ENCODE peak calls at places on chromosomes 7 and 10, in five cellular contexts. M is tibial artery, I is neuronal stem cell, D is GM23338, F is transverse colon. N is an unnamed sample. For H3K36me3, the result is how much of the 10 kb centered on the place peaks cover.

GRCh38 chr10:72011468-72011867 is 47.3 kb downstream of the CHST3 start:
- DNase-seq in M (no peak), I (no peak), D (no peak), F (no peak), N (no peak)

GRCh38 chr10:78875932-78876331 is 192.8 kb upstream of the ZMIZ1 start:
- DNase-seq in M (no peak), I (no peak), D (no peak), F (no peak), N (peak)

GRCh38 chr7:115802415-115802814 is 228.1 kb downstream of the TFEC start:
- DNase-seq in M (no peak), I (no peak), D (no peak), F (no peak), N (no peak)

GRCh38 chr10:133372507-133372906 is 647 bp downstream of the ECHS1 start:
- DNase-seq in M (no peak), I (no peak), D (no peak), F (peak), N (no peak)

GRCh38 chr7:116211913-116212596 is 1.7 kb downstream of the TES start:
- DNase-seq in M (no peak), I (no peak), D (no peak), F (no peak), N (no peak)

GRCh38 chr7:73717025-73717807 is 2.3 kb downstream of the STX1A start:
- DNase-seq in M (no peak), I (no peak), D (no peak), F (no peak), N (no peak)

GRCh38 chr7:111329367-111330234 is 232.7 kb downstream of the IMMP2L start:
- DNase-seq in M (no peak), I (no peak), D (peak), F (no peak), N (no peak)

GRCh38 chr10:98344589-98345038 is 70.4 kb downstream of the PYROXD2 start:
- DNase-seq in M (peak), I (no peak), D (no peak), F (peak), N (peak)

GRCh38 chr10:58027431-58027830 is 240.3 kb downstream of the IPMK start:
- DNase-seq in M (no peak), I (no peak), D (no peak), F (no peak), N (no peak)

GRCh38 chr7:504221-505081 is 15.2 kb downstream of the PDGFA start:
- DNase-seq in M (peak), I (no peak), D (no peak), F (peak), N (no peak)

GRCh38 chr10:124560377-124560776 is 98.8 kb downstream of the LHPP start:
- DNase-seq in M (peak), I (no peak), D (no peak), F (peak), N (no peak)

GRCh38 chr10:117165557-117166419 is 27.7 kb upstream of the VAX1 start:
- DNase-seq in M (peak), I (peak), D (peak), F (peak), N (peak)

GRCh38 chr7:7720193-7720592 is 1.8 kb upstream of the RPA3 start:
- DNase-seq in M (no peak), I (no peak), D (no peak), F (no peak), N (no peak)

GRCh38 chr10:71435571-71436267 is 39.0 kb downstream of the CDH23 start:
- DNase-seq in M (no peak), I (no peak), D (no peak), F (peak), N (no peak)

GRCh38 chr7:101927389-101928306 is 110.2 kb downstream of the CUX1 start:
- DNase-seq in M (no peak), I (no peak), D (peak), F (no peak), N (no peak)

GRCh38 chr10:58851606-58852005 is 324.8 kb upstream of the PHYHIPL start:
- DNase-seq in M (no peak), I (no peak), D (no peak), F (no peak), N (no peak)

GRCh38 chr7:84159435-84159834 is 35.2 kb downstream of the SEMA3A start:
- DNase-seq in M (no peak), I (no peak), D (no peak), F (no peak), N (no peak)

GRCh38 chr10:8758029-8758428 is 703.5 kb downstream of the GATA3 start:
- DNase-seq in M (no peak), I (no peak), D (no peak), F (no peak), N (no peak)

GRCh38 chr10:130466271-130466997 is 330.2 kb downstream of the GLRX3 start:
- DNase-seq in M (peak), I (no peak), D (no peak), F (no peak), N (no peak)

GRCh38 chr10:123565691-123566660 is 100.2 kb upstream of the GPR26 start:
- DNase-seq in M (no peak), I (no peak), D (no peak), F (no peak), N (no peak)

GRCh38 chr7:112001089-112001826 is 204.9 kb downstream of the DOCK4 start:
- DNase-seq in M (no peak), I (no peak), D (no peak), F (no peak), N (no peak)

GRCh38 chr7:42071372-42072261 is 165.4 kb downstream of the GLI3 start:
- DNase-seq in M (no peak), I (no peak), D (peak), F (no peak), N (no peak)

GRCh38 chr10:42982886-42983594 is 93.8 kb upstream of the RET start:
- DNase-seq in M (no peak), I (no peak), D (no peak), F (peak), N (no peak)

GRCh38 chr10:63094405-63094804 is 38.7 kb upstream of the NRBF2 start:
- DNase-seq in M (no peak), I (no peak), D (no peak), F (no peak), N (no peak)

GRCh38 chr10:1737222-1738061 is at the start of gene ADARB2:
- DNase-seq in M (no peak), I (peak), D (peak), F (no peak), N (no peak)

DNA sequence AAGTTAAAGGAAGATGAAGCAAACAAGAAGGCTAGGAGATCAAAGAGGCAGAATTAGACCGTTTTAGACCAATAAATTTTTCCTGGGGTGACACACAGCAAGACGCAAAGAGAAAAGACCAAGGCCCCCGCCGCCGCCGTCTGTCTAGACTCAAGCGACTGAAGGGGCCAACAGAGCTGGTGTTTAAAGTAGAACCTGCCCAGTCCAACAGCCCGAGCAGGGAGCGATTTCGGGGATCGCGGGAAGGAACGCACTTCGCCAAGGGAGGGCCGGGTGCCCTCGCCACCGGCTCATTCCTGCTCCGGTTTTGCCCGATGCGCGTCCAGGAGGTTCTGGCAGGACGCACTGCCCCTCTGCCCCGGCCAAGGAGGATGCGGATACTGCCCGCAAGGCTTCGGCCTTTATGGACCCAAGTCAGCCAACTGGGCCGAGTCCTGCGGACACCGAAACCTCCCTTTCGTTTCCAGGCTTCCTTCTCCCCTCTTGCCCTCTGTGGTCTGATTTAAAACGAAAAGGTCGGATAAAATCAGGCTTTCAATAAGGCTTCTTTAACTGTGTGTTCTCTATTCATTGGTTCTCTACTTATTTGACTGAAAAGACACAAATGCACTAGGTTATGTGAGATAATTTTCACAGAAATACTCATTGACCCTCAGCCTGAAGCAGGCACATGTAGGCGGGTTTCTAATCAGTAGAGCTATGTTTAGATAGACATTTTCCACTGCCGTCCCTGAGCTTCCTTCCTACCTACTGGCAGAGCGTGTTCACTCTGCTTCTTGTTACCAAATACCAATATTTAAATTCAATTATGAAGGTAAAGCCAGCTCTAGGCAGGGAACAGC is 2.2 kb upstream of the HOXA7 start:
- DNase-seq in M (peak), I (no peak), D (peak), F (peak), N (no peak)
- H3K36me3 ChIP-seq in M (under half), I (under half), D (under half), F (under half), N (under half)

GRCh38 chr7:105345003-105345402 is 43.7 kb downstream of the SRPK2 start:
- DNase-seq in M (no peak), I (no peak), D (no peak), F (no peak), N (no peak)
- H3K36me3 ChIP-seq in M (under half), I (under half), D (under half), F (under half), N (under half)

GRCh38 chr10:87511526-87511925 is 6.8 kb downstream of the MINPP1 start:
- DNase-seq in M (no peak), I (no peak), D (no peak), F (no peak), N (no peak)
- H3K36me3 ChIP-seq in M (under half), I (half or more), D (under half), F (under half), N (under half)

GRCh38 chr10:86685893-86686632 is 17.8 kb downstream of the LDB3 start:
- DNase-seq in M (no peak), I (no peak), D (no peak), F (no peak), N (no peak)
- H3K36me3 ChIP-seq in M (under half), I (under half), D (under half), F (under half), N (under half)

GRCh38 chr7:76334320-76334967 is 24.3 kb downstream of the YWHAG start:
- DNase-seq in M (peak), I (no peak), D (no peak), F (no peak), N (no peak)
- H3K36me3 ChIP-seq in M (under half), I (half or more), D (under half), F (under half), N (under half)

GRCh38 chr7:107946451-107946850 is 55.5 kb downstream of the DLD start:
- DNase-seq in M (no peak), I (no peak), D (no peak), F (no peak), N (no peak)

GRCh38 chr7:107946881-107947280 is 55.9 kb downstream of the DLD start:
- DNase-seq in M (no peak), I (no peak), D (no peak), F (no peak), N (no peak)

GRCh38 chr7:107943018-107943417 is 52.0 kb downstream of the DLD start:
- DNase-seq in M (no peak), I (no peak), D (no peak), F (no peak), N (no peak)

GRCh38 chr7:107945332-107945731 is 54.3 kb downstream of the DLD start:
- DNase-seq in M (no peak), I (no peak), D (no peak), F (no peak), N (no peak)

DNA sequence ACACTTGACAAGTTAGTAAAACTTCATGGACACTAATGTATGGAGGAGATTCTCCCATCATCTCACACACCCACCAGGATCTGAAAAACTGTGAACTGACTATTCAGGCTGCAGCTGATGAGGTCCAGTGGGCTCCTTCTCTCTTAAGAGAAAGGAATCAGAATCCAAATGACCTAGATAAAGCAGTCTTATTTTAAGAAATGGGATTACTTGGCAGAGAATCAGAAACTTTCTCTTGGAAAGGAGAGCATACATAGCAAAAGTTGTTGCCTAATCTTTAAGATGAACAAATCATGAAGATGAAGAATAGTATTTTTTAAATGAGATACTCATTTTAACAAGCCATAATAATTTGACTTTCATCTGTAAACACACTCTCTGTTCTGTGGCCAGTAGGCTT is 53.8 kb downstream of the DLD start:
- DNase-seq in M (no peak), I (no peak), D (no peak), F (no peak), N (no peak)
- H3K36me3 ChIP-seq in M (under half), I (half or more), D (under half), F (under half), N (under half)

GRCh38 chr10:119829429-119829828 is 43.2 kb downstream of the MCMBP start:
- DNase-seq in M (no peak), I (no peak), D (peak), F (no peak), N (no peak)
- H3K36me3 ChIP-seq in M (half or more), I (half or more), D (half or more), F (under half), N (under half)

GRCh38 chr7:129009437-129009836 is 45.5 kb downstream of the TNPO3 start:
- DNase-seq in M (no peak), I (no peak), D (no peak), F (no peak), N (no peak)

GRCh38 chr7:129012641-129013040 is 42.3 kb downstream of the TNPO3 start:
- DNase-seq in M (no peak), I (no peak), D (no peak), F (no peak), N (no peak)

GRCh38 chr7:129008645-129009414 is 46.1 kb downstream of the TNPO3 start:
- DNase-seq in M (no peak), I (no peak), D (no peak), F (no peak), N (no peak)

GRCh38 chr7:129013048-129013721 is 41.7 kb downstream of the TNPO3 start:
- DNase-seq in M (no peak), I (no peak), D (no peak), F (no peak), N (no peak)

GRCh38 chr7:129010075-129010474 is 44.8 kb downstream of the TNPO3 start:
- DNase-seq in M (no peak), I (no peak), D (no peak), F (no peak), N (peak)
- H3K36me3 ChIP-seq in M (under half), I (half or more), D (under half), F (under half), N (under half)

GRCh38 chr7:44681645-44682044 is 67.0 kb upstream of the ZMIZ2 start:
- DNase-seq in M (peak), I (no peak), D (no peak), F (no peak), N (no peak)

GRCh38 chr7:44689427-44689826 is 59.2 kb upstream of the ZMIZ2 start:
- DNase-seq in M (peak), I (no peak), D (no peak), F (no peak), N (no peak)

GRCh38 chr7:44685723-44686122 is 62.9 kb upstream of the ZMIZ2 start:
- DNase-seq in M (no peak), I (no peak), D (no peak), F (no peak), N (no peak)
- H3K36me3 ChIP-seq in M (under half), I (half or more), D (under half), F (under half), N (under half)

DNA sequence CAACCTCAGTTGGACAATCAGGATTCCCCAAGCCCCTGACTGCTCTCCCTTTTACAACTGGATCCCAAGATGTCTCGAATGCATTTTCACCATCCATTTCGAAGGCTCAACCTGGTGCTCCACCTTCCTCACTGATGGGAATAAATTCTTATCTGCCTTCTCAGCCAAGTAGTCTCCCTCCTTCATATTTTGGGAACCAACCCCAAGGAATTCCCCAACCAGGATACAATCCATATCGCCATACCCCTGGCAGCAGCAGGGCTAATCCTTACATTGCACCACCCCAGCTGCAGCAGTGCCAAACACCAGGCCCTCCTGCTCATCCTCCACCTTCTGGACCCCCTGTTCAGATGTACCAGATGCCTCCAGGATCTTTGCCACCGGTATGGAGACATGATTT is 6.0 kb downstream of the SEC23IP start:
- DNase-seq in M (no peak), I (no peak), D (no peak), F (no peak), N (no peak)
- H3K36me3 ChIP-seq in M (under half), I (half or more), D (under half), F (under half), N (under half)